ENCODE peak calls at places on chromosome 2, in five cellular contexts. H is effector CD4-positive, alpha-beta T cell; S is astrocyte of the spinal cord; F is stimulated activated naive CD4-positive, alpha-beta T cell; Y is iris pigment epithelial cell. W is an unnamed sample.

GRCh38 chr2:67883316-67884080 is 179.3 kb downstream of the C1D start:
- DNase-seq in H (no peak), S (no peak), F (no peak), Y (no peak), W (no peak)

GRCh38 chr2:217650716-217651360 is 352.0 kb downstream of the TNS1 start:
- DNase-seq in H (no peak), S (peak; percentile 56), F (peak; percentile 13), Y (peak; percentile 68), W (peak; percentile 66)

GRCh38 chr2:207767461-207768167 is 2.1 kb downstream of the FZD5 start:
- DNase-seq in H (no peak), S (peak; percentile 20), F (no peak), Y (no peak), W (no peak)

GRCh38 chr2:227163998-227164744 is at the start of the genes COL4A3 and COL4A4:
- DNase-seq in H (no peak), S (no peak), F (no peak), Y (peak; percentile 31), W (no peak)

GRCh38 chr2:112108238-112108832 is 29.9 kb upstream of the FBLN7 start:
- DNase-seq in H (no peak), S (no peak), F (no peak), Y (no peak), W (no peak)

GRCh38 chr2:201806442-201806841 is at the start of gene CDK15:
- DNase-seq in H (no peak), S (peak; percentile 55), F (no peak), Y (peak; percentile 70), W (peak; percentile 80)

GRCh38 chr2:235659767-235660322 is 166.0 kb downstream of the AGAP1 start:
- DNase-seq in H (no peak), S (peak; percentile 89), F (no peak), Y (peak; percentile 94), W (peak; percentile 93)

GRCh38 chr2:232132179-232132578 is 170.7 kb downstream of the DIS3L2 start:
- DNase-seq in H (no peak), S (no peak), F (no peak), Y (no peak), W (no peak)

GRCh38 chr2:871926-872680 is 78.5 kb upstream of the SNTG2 start:
- DNase-seq in H (no peak), S (no peak), F (no peak), Y (no peak), W (no peak)

GRCh38 chr2:19900536-19901200 is 1.1 kb downstream of the TTC32 start:
- DNase-seq in H (peak; percentile 24), S (peak; percentile 41), F (peak; percentile 59), Y (peak; percentile 23), W (no peak)

GRCh38 chr2:160792837-160793236 is 299.2 kb upstream of the RBMS1 start:
- DNase-seq in H (no peak), S (no peak), F (no peak), Y (no peak), W (no peak)

GRCh38 chr2:75646090-75646582 is 447 bp upstream of the MRPL19 start:
- DNase-seq in H (no peak), S (no peak), F (no peak), Y (no peak), W (no peak)

GRCh38 chr2:3517948-3518495 is 1.3 kb downstream of the ADI1 start:
- DNase-seq in H (no peak), S (no peak), F (no peak), Y (no peak), W (no peak)

GRCh38 chr2:239260546-239261327 is 140.1 kb downstream of the HDAC4 start:
- DNase-seq in H (no peak), S (no peak), F (no peak), Y (no peak), W (no peak)

GRCh38 chr2:26640781-26641564 is at the start of gene CIB4:
- DNase-seq in H (no peak), S (no peak), F (no peak), Y (no peak), W (no peak)

GRCh38 chr2:1740714-1741584 is 3.4 kb downstream of the PXDN start:
- DNase-seq in H (no peak), S (no peak), F (no peak), Y (no peak), W (no peak)

GRCh38 chr2:134451347-134451630 is 197.4 kb downstream of the MGAT5 start:
- DNase-seq in H (no peak), S (no peak), F (no peak), Y (no peak), W (no peak)